ENCODE peak calls at places on chromosomes 4 and X, in six cellular contexts. One of them, this sample, is unnamed.

GRCh38 chr4:123788577-123788976 is 392.0 kb downstream of the SPRY1 start:
- DNase-seq in mucosa of gallbladder: no peak
- DNase-seq in T-helper 2 cell: no peak
- DNase-seq in astrocyte of the spinal cord: no peak
- DNase-seq in EH: peak; percentile 66
- DNase-seq in GM20000: no peak
- DNase-seq in this sample: no peak

GRCh38 chr4:176320340-176320975 is 692 bp downstream of the SPCS3 start:
- DNase-seq in GM20000: peak; percentile 93
- DNase-seq in astrocyte of the spinal cord: peak; percentile 85
- DNase-seq in T-helper 2 cell: peak; percentile 86
- DNase-seq in mucosa of gallbladder: peak; percentile 88
- DNase-seq in EH: peak; percentile 91
- DNase-seq in this sample: no peak

GRCh38 chrX:1212532-1212931 is at the start of gene CRLF2:
- DNase-seq in GM20000: peak; percentile 64
- DNase-seq in EH: peak; percentile 30
- DNase-seq in T-helper 2 cell: no peak
- DNase-seq in astrocyte of the spinal cord: no peak
- DNase-seq in mucosa of gallbladder: peak; percentile 17
- DNase-seq in this sample: no peak

GRCh38 chr4:2648159-2648814 is 107.8 kb downstream of the TNIP2 start:
- DNase-seq in T-helper 2 cell: no peak
- DNase-seq in mucosa of gallbladder: no peak
- DNase-seq in astrocyte of the spinal cord: no peak
- DNase-seq in EH: no peak
- DNase-seq in GM20000: no peak
- DNase-seq in this sample: no peak

GRCh38 chrX:107559506-107559905 is 68.8 kb upstream of the PRPS1 start:
- DNase-seq in astrocyte of the spinal cord: no peak
- DNase-seq in mucosa of gallbladder: no peak
- DNase-seq in T-helper 2 cell: no peak
- DNase-seq in EH: peak; percentile 79
- DNase-seq in GM20000: no peak
- DNase-seq in this sample: no peak

GRCh38 chr4:68337522-68337921 is 12.4 kb downstream of the YTHDC1 start:
- DNase-seq in T-helper 2 cell: no peak
- DNase-seq in mucosa of gallbladder: no peak
- DNase-seq in EH: no peak
- DNase-seq in astrocyte of the spinal cord: no peak
- DNase-seq in GM20000: no peak
- DNase-seq in this sample: no peak

GRCh38 chrX:13261348-13261747 is 58.5 kb downstream of the ATXN3L start:
- DNase-seq in GM20000: no peak
- DNase-seq in EH: no peak
- DNase-seq in astrocyte of the spinal cord: no peak
- DNase-seq in mucosa of gallbladder: no peak
- DNase-seq in T-helper 2 cell: no peak
- DNase-seq in this sample: no peak

GRCh38 chr4:112284662-112285411 is 867 bp downstream of the TIFA start:
- DNase-seq in T-helper 2 cell: no peak
- DNase-seq in GM20000: peak; percentile 26
- DNase-seq in EH: peak; percentile 25
- DNase-seq in astrocyte of the spinal cord: peak; percentile 39
- DNase-seq in mucosa of gallbladder: no peak
- DNase-seq in this sample: no peak

GRCh38 chr4:102500371-102501175 is 586 bp upstream of the NFKB1 start:
- DNase-seq in GM20000: peak; percentile 25
- DNase-seq in astrocyte of the spinal cord: peak; percentile 51
- DNase-seq in mucosa of gallbladder: peak; percentile 32
- DNase-seq in EH: peak; percentile 73
- DNase-seq in T-helper 2 cell: no peak
- DNase-seq in this sample: peak; percentile 19

GRCh38 chrX:149470960-149471359 is 34.1 kb downstream of the IDS start:
- DNase-seq in GM20000: peak; percentile 62
- DNase-seq in EH: peak; percentile 69
- DNase-seq in mucosa of gallbladder: peak; percentile 64
- DNase-seq in T-helper 2 cell: peak; percentile 49
- DNase-seq in astrocyte of the spinal cord: peak; percentile 64
- DNase-seq in this sample: peak; percentile 37

GRCh38 chr4:142703694-142704309 is 142.3 kb downstream of the INPP4B start:
- DNase-seq in mucosa of gallbladder: no peak
- DNase-seq in EH: no peak
- DNase-seq in GM20000: no peak
- DNase-seq in astrocyte of the spinal cord: no peak
- DNase-seq in T-helper 2 cell: no peak
- DNase-seq in this sample: no peak

GRCh38 chr4:186144180-186144579 is 39.7 kb downstream of the FAM149A start:
- DNase-seq in T-helper 2 cell: no peak
- DNase-seq in mucosa of gallbladder: peak; percentile 29
- DNase-seq in EH: peak; percentile 6
- DNase-seq in GM20000: peak; percentile 39
- DNase-seq in astrocyte of the spinal cord: peak; percentile 47
- DNase-seq in this sample: no peak

GRCh38 chr4:2105559-2105958 is 46.4 kb downstream of the NAT8L start:
- DNase-seq in T-helper 2 cell: no peak
- DNase-seq in GM20000: no peak
- DNase-seq in EH: peak; percentile 55
- DNase-seq in mucosa of gallbladder: no peak
- DNase-seq in astrocyte of the spinal cord: no peak
- DNase-seq in this sample: no peak

GRCh38 chr4:80592950-80593349 is 257.4 kb downstream of the CFAP299 start:
- DNase-seq in EH: no peak
- DNase-seq in GM20000: peak; percentile 6
- DNase-seq in astrocyte of the spinal cord: no peak
- DNase-seq in mucosa of gallbladder: no peak
- DNase-seq in T-helper 2 cell: no peak
- DNase-seq in this sample: no peak

GRCh38 chr4:47839259-47839658 is 1.4 kb upstream of the CORIN start:
- DNase-seq in mucosa of gallbladder: no peak
- DNase-seq in EH: peak; percentile 29
- DNase-seq in GM20000: peak; percentile 55
- DNase-seq in astrocyte of the spinal cord: peak; percentile 54
- DNase-seq in T-helper 2 cell: peak; percentile 39
- DNase-seq in this sample: no peak

GRCh38 chr4:189022441-189023035 is 883.3 kb downstream of the TRIML1 start:
- DNase-seq in EH: peak; percentile 87
- DNase-seq in astrocyte of the spinal cord: no peak
- DNase-seq in T-helper 2 cell: no peak
- DNase-seq in mucosa of gallbladder: no peak
- DNase-seq in GM20000: no peak
- DNase-seq in this sample: no peak

GRCh38 chr4:164828945-164829344 is 48.0 kb upstream of the APELA start:
- DNase-seq in GM20000: no peak
- DNase-seq in EH: no peak
- DNase-seq in T-helper 2 cell: no peak
- DNase-seq in mucosa of gallbladder: no peak
- DNase-seq in astrocyte of the spinal cord: no peak
- DNase-seq in this sample: no peak

GRCh38 chr4:40327340-40327739 is 7.8 kb upstream of the CHRNA9 start:
- DNase-seq in T-helper 2 cell: no peak
- DNase-seq in EH: no peak
- DNase-seq in GM20000: no peak
- DNase-seq in mucosa of gallbladder: no peak
- DNase-seq in astrocyte of the spinal cord: no peak
- DNase-seq in this sample: no peak

GRCh38 chr4:100849319-100849718 is 331.5 kb upstream of the EMCN start:
- DNase-seq in astrocyte of the spinal cord: no peak
- DNase-seq in GM20000: no peak
- DNase-seq in EH: no peak
- DNase-seq in mucosa of gallbladder: no peak
- DNase-seq in T-helper 2 cell: no peak
- DNase-seq in this sample: no peak